ENCODE peak calls at places on chromosomes 4 and X, in eight cellular contexts. Q is omental fat pad; S is GM20000; F is psoas muscle; O is HAP-1; J is effector CD4-positive, alpha-beta T cell; C is stimulated activated naive CD8-positive, alpha-beta T cell treated with anti-CD3 and anti-CD28 coated beads, Interleukin-15, Interleukin-2, amounts not matched to agents 100 U/mL and 50 U/mL, for 24 hours; T is brain microvascular endothelial cell. R is an unnamed sample.

GRCh38 chr4:6999172-7000086 is 43.7 kb upstream of the TADA2B start:
- DNase-seq in Q (no peak), S (no peak), F (no peak), O (no peak), J (no peak), C (no peak), T (no peak), R (no peak)

GRCh38 chrX:88982183-88982582 is 235.2 kb downstream of the CPXCR1 start:
- DNase-seq in Q (no peak), S (no peak), F (no peak), O (no peak), J (no peak), C (no peak), T (no peak), R (no peak)

GRCh38 chr4:17811078-17811603 is 362 bp downstream of the NCAPG start:
- DNase-seq in Q (no peak), S (peak), F (peak), O (no peak), J (no peak), C (peak), T (peak), R (no peak)

GRCh38 chr4:600850-601515 is 24.4 kb upstream of the PDE6B start:
- DNase-seq in Q (no peak), S (no peak), F (no peak), O (no peak), J (no peak), C (peak), T (no peak), R (no peak)

GRCh38 chr4:139808381-139809206 is 143.0 kb downstream of the MGST2 start:
- DNase-seq in Q (no peak), S (no peak), F (no peak), O (peak), J (no peak), C (no peak), T (no peak), R (no peak)

GRCh38 chr4:15562114-15562513 is 92.4 kb downstream of the CC2D2A start:
- DNase-seq in Q (no peak), S (no peak), F (no peak), O (no peak), J (no peak), C (no peak), T (no peak), R (no peak)

GRCh38 chr4:39814403-39815185 is 116.7 kb downstream of the UBE2K start:
- DNase-seq in Q (no peak), S (peak), F (no peak), O (peak), J (no peak), C (peak), T (peak), R (no peak)

GRCh38 chr4:149371021-149371420 is 444.6 kb downstream of the IQCM start:
- DNase-seq in Q (no peak), S (peak), F (no peak), O (peak), J (no peak), C (no peak), T (peak), R (peak)

GRCh38 chr4:10172278-10173038 is 55.9 kb upstream of the WDR1 start:
- DNase-seq in Q (no peak), S (no peak), F (no peak), O (no peak), J (no peak), C (no peak), T (no peak), R (no peak)

GRCh38 chr4:48489683-48490011 is 405 bp upstream of the ZAR1 start:
- DNase-seq in Q (no peak), S (no peak), F (no peak), O (no peak), J (no peak), C (no peak), T (no peak), R (no peak)

GRCh38 chr4:185005209-185005819 is 13.0 kb upstream of the HELT start:
- DNase-seq in Q (peak), S (peak), F (peak), O (peak), J (peak), C (peak), T (peak), R (peak)

GRCh38 chr4:36758312-36758690 is 476.9 kb downstream of the DTHD1 start:
- DNase-seq in Q (no peak), S (no peak), F (no peak), O (peak), J (no peak), C (no peak), T (no peak), R (no peak)

GRCh38 chr4:122842984-122843531 is 16.4 kb downstream of the FGF2 start:
- DNase-seq in Q (no peak), S (no peak), F (no peak), O (peak), J (no peak), C (no peak), T (no peak), R (no peak)

GRCh38 chrX:45445745-45446412 is 245.2 kb upstream of the DIPK2B start:
- DNase-seq in Q (no peak), S (no peak), F (no peak), O (no peak), J (no peak), C (no peak), T (peak), R (no peak)

GRCh38 chrX:1336331-1337143 is at the start of gene IL3RA:
- DNase-seq in Q (no peak), S (peak), F (no peak), O (no peak), J (no peak), C (peak), T (peak), R (no peak)

GRCh38 chr4:103753868-103754653 is 34.3 kb upstream of the TACR3 start:
- DNase-seq in Q (no peak), S (no peak), F (no peak), O (no peak), J (no peak), C (no peak), T (no peak), R (no peak)

GRCh38 chr4:20638825-20639224 is 61.4 kb upstream of the PACRGL start:
- DNase-seq in Q (no peak), S (no peak), F (no peak), O (no peak), J (no peak), C (no peak), T (no peak), R (no peak)